ENCODE peak calls at places on chromosomes 6 and 20, in eight cellular contexts. B, Y, J, C, T, A, W and L are unnamed samples. For H3K27me3, the result is how much of the 10 kb centered on the place peaks cover.

GRCh38 chr6:134004714-134005113 is 47.7 kb downstream of the SLC2A12 start:
- DNase-seq in B (no peak), C (no peak), T (peak), J (no peak), Y (no peak), A (no peak), W (peak), L (no peak)

GRCh38 chr20:35721621-35722020 is 20.4 kb downstream of the RBM39 start:
- DNase-seq in A (no peak), W (no peak), T (no peak), J (no peak), C (no peak), B (no peak), Y (no peak), L (no peak)

GRCh38 chr6:130993292-130993765 is 69.7 kb downstream of the EPB41L2 start:
- DNase-seq in B (no peak), A (peak), J (peak), Y (no peak), W (no peak), T (no peak), C (no peak), L (no peak)

GRCh38 chr20:38278150-38278549 is 17.6 kb upstream of the KIAA1755 start:
- DNase-seq in B (no peak), Y (no peak), A (no peak), T (peak), C (no peak), W (no peak), J (no peak), L (peak)

GRCh38 chr20:63590218-63591146 is 16.4 kb upstream of the HELZ2 start:
- DNase-seq in B (no peak), A (no peak), C (no peak), T (no peak), J (no peak), Y (no peak), W (no peak), L (no peak)

GRCh38 chr20:32497589-32498224 is 87.4 kb downstream of the NOL4L start:
- DNase-seq in B (no peak), T (no peak), C (no peak), Y (no peak), A (peak), W (peak), J (no peak), L (no peak)

GRCh38 chr6:43729537-43729936 is 40.5 kb upstream of the VEGFA start:
- DNase-seq in W (no peak), B (no peak), J (no peak), A (no peak), Y (no peak), T (no peak), C (no peak), L (no peak)

GRCh38 chr6:149063443-149063842 is 254.1 kb upstream of the TAB2 start:
- DNase-seq in T (no peak), W (no peak), J (no peak), A (no peak), B (no peak), Y (no peak), C (no peak), L (no peak)

GRCh38 chr6:158595223-158595622 is 35.3 kb downstream of the TMEM181 start:
- DNase-seq in A (no peak), C (no peak), T (no peak), W (no peak), J (no peak), B (peak), Y (peak), L (no peak)

GRCh38 chr6:127641905-127642304 is 64.9 kb downstream of the C6orf58 start:
- DNase-seq in T (peak), A (peak), W (peak), C (no peak), Y (no peak), B (no peak), J (no peak), L (peak)

GRCh38 chr6:82067021-82067420 is 180.5 kb downstream of the IBTK start:
- DNase-seq in B (no peak), C (no peak), J (no peak), A (no peak), Y (no peak), T (peak), W (peak), L (no peak)

GRCh38 chr6:135411339-135411738 is 86.2 kb downstream of the AHI1 start:
- DNase-seq in A (no peak), C (no peak), W (no peak), T (no peak), J (no peak), B (no peak), Y (no peak), L (no peak)

GRCh38 chr6:56009620-56010019 is 134.2 kb upstream of the BMP5 start:
- DNase-seq in A (no peak), B (no peak), C (no peak), T (no peak), J (no peak), W (peak), Y (no peak), L (no peak)

GRCh38 chr6:139474145-139475108 is 100.0 kb upstream of the CITED2 start:
- DNase-seq in A (peak), W (peak), B (no peak), Y (no peak), T (peak), J (no peak), C (no peak), L (no peak)

GRCh38 chr20:24955045-24955444 is 6.0 kb downstream of the CST7 start:
- DNase-seq in A (no peak), Y (no peak), C (no peak), W (no peak), B (no peak), J (no peak), T (no peak), L (no peak)

GRCh38 chr6:144898052-144898689 is 613.0 kb downstream of the UTRN start:
- DNase-seq in Y (no peak), W (peak), J (no peak), C (no peak), T (peak), B (no peak), A (no peak), L (no peak)

GRCh38 chr6:90458353-90459224 is 128.3 kb downstream of the MAP3K7 start:
- DNase-seq in W (peak), C (no peak), Y (peak), A (no peak), B (peak), J (no peak), T (no peak), L (no peak)

GRCh38 chr6:85506441-85507093 is 56.7 kb downstream of the NT5E start:
- DNase-seq in W (no peak), T (no peak), Y (no peak), A (no peak), B (no peak), J (no peak), C (no peak), L (no peak)

GRCh38 chr6:123808556-123808955 is 4.9 kb downstream of the NKAIN2 start:
- DNase-seq in Y (no peak), A (no peak), B (no peak), T (no peak), C (no peak), W (peak), J (no peak), L (no peak)

GRCh38 chr6:12749531-12750379 is 33.2 kb downstream of the PHACTR1 start:
- DNase-seq in Y (no peak), T (no peak), J (no peak), A (peak), B (no peak), W (peak), C (no peak), L (no peak)

GRCh38 chr20:31675828-31676533 is 38.3 kb downstream of the COX4I2 start:
- DNase-seq in W (peak), J (no peak), Y (peak), A (peak), C (no peak), B (peak), T (peak), L (no peak)

GRCh38 chr20:51481311-51481997 is 61.1 kb downstream of the NFATC2 start:
- DNase-seq in W (no peak), C (no peak), Y (peak), J (no peak), T (no peak), A (no peak), B (peak), L (no peak)

GRCh38 chr20:38728911-38729642 is 4.8 kb downstream of the SLC32A1 start:
- DNase-seq in C (no peak), A (peak), B (no peak), J (no peak), T (no peak), Y (no peak), W (no peak), L (no peak)

GRCh38 chr6:1605822-1606532 is 3.7 kb upstream of the FOXC1 start:
- DNase-seq in J (no peak), T (no peak), C (no peak), B (no peak), W (no peak), Y (no peak), A (no peak), L (no peak)
- H3K27me3 ChIP-seq in J (under half), T (under half), C (half or more), B (under half), W (half or more), Y (half or more), A (under half), L (under half)

GRCh38 chr6:164200071-164200470 is 785.6 kb downstream of the QKI start:
- DNase-seq in Y (no peak), B (no peak), A (no peak), T (no peak), C (no peak), J (no peak), W (peak), L (no peak)
- H3K27me3 ChIP-seq in Y (under half), B (under half), A (under half), T (under half), C (under half), J (under half), W (under half), L (under half)

DNA sequence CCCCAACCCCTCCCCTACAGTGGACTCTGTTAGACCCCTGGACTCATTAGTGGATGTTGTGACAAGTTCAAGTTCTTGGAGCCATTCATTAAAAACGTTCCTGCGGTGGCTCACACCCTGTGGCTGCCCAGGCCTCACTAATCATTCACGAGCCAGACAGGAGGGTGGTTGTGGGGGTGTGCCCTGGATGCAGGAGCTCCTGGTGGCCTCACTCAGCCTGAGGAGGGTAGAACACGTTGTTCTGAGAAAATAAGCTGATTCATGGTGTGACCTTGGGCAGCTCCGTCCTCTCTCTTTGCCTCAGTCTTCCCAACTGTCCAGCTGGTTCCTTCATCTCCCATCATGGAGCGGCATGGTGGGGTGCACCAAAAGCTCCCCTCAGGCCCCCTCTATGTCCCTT is 16.7 kb downstream of the SLC13A3 start:
- DNase-seq in W (no peak), A (no peak), C (no peak), B (no peak), Y (no peak), T (no peak), J (no peak), L (no peak)
- H3K27me3 ChIP-seq in W (under half), A (under half), C (half or more), B (under half), Y (under half), T (under half), J (under half), L (under half)

GRCh38 chr6:169255643-169256042 is 2.0 kb upstream of the THBS2 start:
- DNase-seq in J (no peak), T (no peak), B (no peak), C (no peak), W (no peak), Y (no peak), A (no peak), L (no peak)
- H3K27me3 ChIP-seq in J (under half), T (under half), B (under half), C (half or more), W (under half), Y (under half), A (under half), L (under half)